ENCODE peak calls at places on chromosome 22, in eight cellular contexts. P is esophagus squamous epithelium, E is mucosa of descending colon, W is MG63, O is HFF-Myc, X is skeletal muscle cell, L is lower lobe of right lung, M is NT2/D1. H is an unnamed sample.
A peak's percentile ranks its signal among the peaks of the same experiment; 100 is the strongest.

GRCh38 chr22:36405221-36405631 is 17.5 kb upstream of the MYH9 start:
- DNase-seq in P (no peak), E (no peak), W (no peak), O (no peak), X (no peak), L (no peak), M (no peak), H (no peak)

GRCh38 chr22:39534092-39534506 is 1.6 kb upstream of the RPS19BP1 start:
- DNase-seq in P (no peak), E (peak; percentile 65), W (no peak), O (no peak), X (no peak), L (no peak), M (no peak), H (no peak)

GRCh38 chr22:30890689-30891442 is 77.7 kb downstream of the MORC2 start:
- DNase-seq in P (no peak), E (peak; percentile 50), W (peak; percentile 23), O (peak; percentile 6), X (no peak), L (no peak), M (peak; percentile 9), H (peak; percentile 60)

GRCh38 chr22:17264321-17265052 is 45.3 kb upstream of the ADA2 start:
- DNase-seq in P (no peak), E (no peak), W (no peak), O (peak; percentile 29), X (peak; percentile 58), L (no peak), M (peak; percentile 50), H (no peak)

GRCh38 chr22:35839811-35840739 is 122.4 kb downstream of the APOL5 start:
- DNase-seq in P (peak; percentile 22), E (peak; percentile 87), W (peak; percentile 96), O (peak; percentile 93), X (peak; percentile 97), L (peak; percentile 84), M (peak; percentile 80), H (peak; percentile 94)

GRCh38 chr22:31082606-31083376 is 1.7 kb downstream of the SMTN start:
- DNase-seq in P (no peak), E (peak; percentile 86), W (peak; percentile 55), O (no peak), X (no peak), L (no peak), M (no peak), H (peak; percentile 76)

GRCh38 chr22:22552630-22553029 is 6.4 kb downstream of the PRAME start:
- DNase-seq in P (no peak), E (no peak), W (no peak), O (no peak), X (no peak), L (no peak), M (no peak), H (no peak)

GRCh38 chr22:47145883-47146282 is 383.4 kb downstream of the TBC1D22A start:
- DNase-seq in P (no peak), E (peak; percentile 44), W (no peak), O (no peak), X (no peak), L (no peak), M (no peak), H (no peak)

GRCh38 chr22:29142116-29142515 is 63.6 kb upstream of the EMID1 start:
- DNase-seq in P (no peak), E (no peak), W (no peak), O (no peak), X (no peak), L (no peak), M (no peak), H (no peak)

GRCh38 chr22:22704156-22704946 is 59.9 kb downstream of the GGTLC2 start:
- DNase-seq in P (no peak), E (no peak), W (no peak), O (no peak), X (no peak), L (no peak), M (no peak), H (no peak)

DNA sequence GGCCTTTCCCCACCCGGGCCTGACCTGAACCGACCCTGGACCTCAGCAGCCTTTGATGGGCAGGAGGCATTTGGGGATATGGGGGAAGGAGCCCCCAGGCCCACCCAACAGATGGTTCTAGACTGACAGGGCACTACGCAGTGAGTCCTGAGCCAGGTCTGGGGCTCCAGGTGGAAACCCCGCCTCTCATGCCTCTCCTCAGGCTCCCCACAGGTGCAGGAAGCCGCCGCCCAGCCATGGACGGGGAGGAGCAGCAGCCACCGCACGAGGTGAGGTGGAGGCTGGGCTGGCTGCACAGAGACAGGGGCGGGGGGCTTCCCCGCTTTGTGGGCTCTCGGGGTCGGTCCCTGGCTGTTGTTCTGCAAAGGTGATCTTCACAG is 7.1 kb downstream of the TRABD start:
- DNase-seq in P (no peak), E (peak; percentile 80), W (no peak), O (no peak), X (no peak), L (no peak), M (no peak), H (no peak)
- H3K4me3 ChIP-seq in P (no peak overlapping the region), E (no peak overlapping the region), W (no peak overlapping the region), O (no peak overlapping the region), X (no peak overlapping the region), L (no peak overlapping the region), M (no peak overlapping the region), H (no peak overlapping the region)

DNA sequence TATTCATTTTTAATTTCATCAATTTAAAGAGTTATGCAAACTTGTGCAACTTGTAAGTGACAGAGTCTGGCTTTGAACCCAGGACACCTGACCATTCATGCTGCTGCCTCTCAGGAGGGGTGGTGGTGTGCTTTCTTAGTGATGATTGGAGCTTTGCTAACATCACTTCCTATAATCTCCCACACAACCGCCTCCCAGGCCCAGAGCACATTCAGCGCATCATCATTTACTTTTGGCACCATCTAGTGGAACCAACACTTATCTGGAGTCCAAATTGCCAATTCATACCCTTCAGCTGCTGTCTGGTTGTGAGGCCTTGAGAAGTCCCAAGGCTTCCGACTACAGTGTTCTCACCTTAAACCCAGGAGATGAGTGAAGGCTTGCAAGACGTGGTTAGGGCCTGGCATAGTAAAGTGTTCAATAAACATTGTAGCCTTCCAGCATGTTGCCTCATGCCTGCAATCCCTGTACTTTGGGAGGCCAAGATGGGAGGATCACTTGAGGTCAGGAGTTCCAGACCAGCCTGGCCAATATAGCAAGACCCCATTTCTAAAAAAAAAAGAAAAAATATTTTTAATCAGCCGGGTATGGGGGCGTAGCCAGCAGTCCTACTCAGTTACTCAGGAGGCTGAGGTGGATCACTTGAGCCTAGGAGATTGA is 1.1 kb upstream of the TTLL1 start:
- DNase-seq in P (no peak), E (no peak), W (peak; percentile 75), O (peak; percentile 89), X (peak; percentile 66), L (peak; percentile 62), M (no peak), H (no peak)
- H3K4me3 ChIP-seq in P (no peak overlapping the region), E (no peak overlapping the region), W (no peak overlapping the region), O (no peak overlapping the region), X (no peak overlapping the region), L (no peak overlapping the region), M (no peak overlapping the region), H (no peak overlapping the region)

GRCh38 chr22:41561335-41561734 is 525 bp downstream of the CSDC2 start:
- DNase-seq in P (no peak), E (no peak), W (no peak), O (no peak), X (no peak), L (no peak), M (no peak), H (no peak)
- H3K4me3 ChIP-seq in P (peak overlapping the region; percentile 31), E (no peak overlapping the region), W (no peak overlapping the region), O (peak overlapping the region; percentile 38), X (peak overlapping the region; percentile 45), L (peak overlapping the region; percentile 43), M (peak overlapping the region; percentile 50), H (no peak overlapping the region)

GRCh38 chr22:45007247-45007945 is 2.4 kb downstream of the PHF21B start:
- DNase-seq in P (no peak), E (no peak), W (peak; percentile 35), O (no peak), X (no peak), L (no peak), M (peak; percentile 72), H (no peak)
- H3K4me3 ChIP-seq in P (peak overlapping the region; percentile 44), E (no peak overlapping the region), W (peak overlapping the region; percentile 30), O (peak overlapping the region; percentile 28), X (peak overlapping the region; percentile 31), L (peak overlapping the region; percentile 47), M (peak overlapping the region; percentile 50), H (peak overlapping the region; percentile 40)

GRCh38 chr22:43473031-43473430 is 61.2 kb downstream of the MPPED1 start:
- DNase-seq in P (no peak), E (no peak), W (no peak), O (no peak), X (no peak), L (no peak), M (no peak), H (no peak)
- H3K4me3 ChIP-seq in P (no peak overlapping the region), E (no peak overlapping the region), W (no peak overlapping the region), O (no peak overlapping the region), X (no peak overlapping the region), L (no peak overlapping the region), M (no peak overlapping the region), H (no peak overlapping the region)

DNA sequence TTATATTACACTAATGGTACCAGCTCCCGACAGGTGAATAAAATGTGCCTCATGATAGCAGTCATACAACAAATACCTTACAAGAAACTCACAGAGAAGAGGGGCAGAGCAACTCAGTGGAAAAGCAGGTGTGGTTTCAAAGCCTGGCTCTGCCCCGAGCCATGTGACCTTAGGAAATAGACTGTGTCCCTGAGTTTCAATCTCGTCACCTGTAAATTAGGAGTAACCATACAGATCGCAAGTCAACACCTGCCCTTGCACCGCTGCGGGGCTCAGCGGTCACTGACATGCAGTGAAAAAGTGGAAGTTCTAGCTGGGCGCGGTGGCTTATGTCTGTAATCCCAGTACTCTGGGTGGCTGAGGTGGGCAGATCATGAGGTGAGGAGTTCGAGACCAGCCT is 11.9 kb upstream of the MRTFA start:
- DNase-seq in P (no peak), E (no peak), W (no peak), O (no peak), X (no peak), L (no peak), M (no peak), H (no peak)
- H3K4me3 ChIP-seq in P (no peak overlapping the region), E (no peak overlapping the region), W (no peak overlapping the region), O (no peak overlapping the region), X (no peak overlapping the region), L (no peak overlapping the region), M (no peak overlapping the region), H (no peak overlapping the region)

GRCh38 chr22:45316796-45317526 is 7.2 kb downstream of the FAM118A start:
- DNase-seq in P (no peak), E (no peak), W (no peak), O (no peak), X (no peak), L (no peak), M (no peak), H (no peak)
- H3K4me3 ChIP-seq in P (no peak overlapping the region), E (no peak overlapping the region), W (no peak overlapping the region), O (no peak overlapping the region), X (no peak overlapping the region), L (no peak overlapping the region), M (no peak overlapping the region), H (no peak overlapping the region)